ENCODE peak calls at places on chromosomes 6 and 20, in four cellular contexts. P is kidney, T is tibial nerve, F is lower leg skin. X is an unnamed sample.

GRCh38 chr20:37406010-37406998 is 60.4 kb downstream of the SRC start:
- DNase-seq in P (no peak), T (no peak), F (peak; percentile 84), X (no peak)

GRCh38 chr6:131060311-131060710 is 2.7 kb downstream of the EPB41L2 start:
- DNase-seq in P (no peak), T (no peak), F (no peak), X (no peak)

GRCh38 chr6:122098091-122098769 is 301.2 kb upstream of the HSF2 start:
- DNase-seq in P (no peak), T (no peak), F (no peak), X (no peak)

GRCh38 chr6:36319436-36319762 is 17.3 kb downstream of the BNIP5 start:
- DNase-seq in P (no peak), T (no peak), F (no peak), X (no peak)

GRCh38 chr6:76578746-76579145 is 506.3 kb upstream of the IMPG1 start:
- DNase-seq in P (no peak), T (no peak), F (no peak), X (no peak)

GRCh38 chr6:9540534-9541126 is 874.2 kb downstream of the TFAP2A start:
- DNase-seq in P (no peak), T (no peak), F (no peak), X (no peak)

GRCh38 chr6:28940294-28940858 is 16.6 kb upstream of the TRIM27 start:
- DNase-seq in P (no peak), T (peak; percentile 54), F (no peak), X (peak; percentile 34)

GRCh38 chr6:130997061-130997753 is 65.8 kb downstream of the EPB41L2 start:
- DNase-seq in P (no peak), T (no peak), F (no peak), X (no peak)

GRCh38 chr6:158797331-158798202 is 21.6 kb downstream of the EZR start:
- DNase-seq in P (no peak), T (no peak), F (peak; percentile 37), X (no peak)

GRCh38 chr20:38435555-38435939 is 419 bp upstream of the SNHG17 start:
- DNase-seq in P (no peak), T (no peak), F (no peak), X (no peak)

GRCh38 chr20:11902264-11902663 is 15.4 kb upstream of the BTBD3 start:
- DNase-seq in P (no peak), T (no peak), F (no peak), X (no peak)

GRCh38 chr20:34938466-34939163 is 17.0 kb downstream of the GSS start:
- DNase-seq in P (no peak), T (peak; percentile 53), F (no peak), X (no peak)

GRCh38 chr6:146883640-146884531 is 285.1 kb downstream of the ADGB start:
- DNase-seq in P (no peak), T (no peak), F (no peak), X (no peak)

GRCh38 chr6:149303468-149303867 is 14.0 kb upstream of the TAB2 start:
- DNase-seq in P (no peak), T (no peak), F (no peak), X (no peak)

GRCh38 chr20:6705920-6706500 is 61.5 kb upstream of the BMP2 start:
- DNase-seq in P (no peak), T (no peak), F (no peak), X (no peak)

GRCh38 chr6:149905371-149905910 is 7.5 kb upstream of the RAET1E start:
- DNase-seq in P (peak; percentile 67), T (no peak), F (peak; percentile 75), X (no peak)

GRCh38 chr20:37225146-37225545 is 36.5 kb downstream of the GHRH start:
- DNase-seq in P (no peak), T (no peak), F (peak; percentile 34), X (no peak)

GRCh38 chr6:157033428-157034140 is 256.4 kb downstream of the ARID1B start:
- DNase-seq in P (no peak), T (no peak), F (no peak), X (no peak)

GRCh38 chr20:25669826-25670422 is 26.7 kb downstream of the ZNF337 start:
- DNase-seq in P (no peak), T (no peak), F (no peak), X (no peak)

GRCh38 chr6:96626749-96627353 is 63.9 kb downstream of the FHL5 start:
- DNase-seq in P (no peak), T (no peak), F (no peak), X (no peak)

GRCh38 chr20:63103402-63104311 is 96.9 kb upstream of the BHLHE23 start:
- DNase-seq in P (peak; percentile 62), T (no peak), F (no peak), X (peak; percentile 29)

GRCh38 chr20:63330940-63331339 is 30.2 kb downstream of the CHRNA4 start:
- DNase-seq in P (peak; percentile 42), T (no peak), F (no peak), X (no peak)

GRCh38 chr20:34984756-34985261 is 29.1 kb downstream of the MYH7B start:
- DNase-seq in P (peak; percentile 60), T (no peak), F (no peak), X (no peak)

GRCh38 chr6:145813285-145814034 is 1.1 kb downstream of the FBXO30 start:
- DNase-seq in P (no peak), T (no peak), F (no peak), X (no peak)

GRCh38 chr6:139335447-139336210 is 38.8 kb downstream of the CITED2 start:
- DNase-seq in P (no peak), T (no peak), F (no peak), X (no peak)

GRCh38 chr6:36907781-36908180 is 22.0 kb downstream of the C6orf89 start:
- DNase-seq in P (no peak), T (no peak), F (no peak), X (no peak)

GRCh38 chr20:3595541-3595940 is 67.7 kb downstream of the GFRA4 start:
- DNase-seq in P (no peak), T (no peak), F (no peak), X (no peak)

GRCh38 chr6:98039876-98040605 is 757.0 kb upstream of the MMS22L start:
- DNase-seq in P (no peak), T (no peak), F (no peak), X (no peak)

GRCh38 chr20:36862857-36863668 is 12.9 kb upstream of the TLDC2 start:
- DNase-seq in P (peak; percentile 82), T (no peak), F (no peak), X (peak; percentile 70)

GRCh38 chr6:163867518-163868292 is 453.2 kb downstream of the QKI start:
- DNase-seq in P (peak; percentile 68), T (no peak), F (no peak), X (no peak)

GRCh38 chr6:45044510-45045252 is 283.4 kb upstream of the RUNX2 start:
- DNase-seq in P (no peak), T (no peak), F (no peak), X (no peak)

GRCh38 chr6:49333345-49334120 is 129.5 kb downstream of the MMUT start:
- DNase-seq in P (no peak), T (no peak), F (no peak), X (no peak)

DNA sequence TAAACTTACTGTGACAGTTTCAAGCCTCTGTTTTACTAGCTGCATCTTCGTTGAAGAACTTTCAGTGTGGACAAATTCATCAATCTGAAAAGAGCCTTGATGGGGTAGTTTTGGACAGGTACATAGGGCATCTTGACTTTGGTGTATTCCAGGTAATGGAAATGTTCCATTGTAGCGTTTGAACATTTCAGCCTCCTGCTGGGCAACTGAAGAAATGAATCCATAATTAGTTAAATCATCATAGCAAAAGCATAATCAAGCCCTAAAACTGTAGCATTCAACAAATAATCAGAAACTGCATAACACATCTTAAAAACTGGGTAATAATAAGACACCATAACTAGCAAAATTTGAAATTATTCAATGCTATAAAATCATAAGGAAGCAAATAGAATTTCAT is 86.2 kb downstream of the AHI1 start:
- DNase-seq in P (no peak), T (no peak), F (no peak), X (no peak)
- TF ChIP-seq CTCF in P (no peak), T (no peak), F (no peak), X (peak; percentile 61)

GRCh38 chr6:32118782-32119628 is 9.0 kb downstream of the ATF6B start:
- DNase-seq in P (peak; percentile 94), T (peak; percentile 82), F (peak; percentile 96), X (peak; percentile 93)

GRCh38 chr6:32115623-32116022 is 6.5 kb upstream of the TNXB start:
- DNase-seq in P (no peak), T (no peak), F (peak; percentile 86), X (no peak)

GRCh38 chr6:32114853-32115252 is 5.7 kb upstream of the TNXB start:
- DNase-seq in P (no peak), T (no peak), F (peak; percentile 83), X (no peak)

GRCh38 chr6:32117461-32117860 is 8.3 kb upstream of the TNXB start:
- DNase-seq in P (no peak), T (no peak), F (peak; percentile 79), X (no peak)

GRCh38 chr6:32116674-32117073 is 7.5 kb upstream of the TNXB start:
- DNase-seq in P (no peak), T (no peak), F (peak; percentile 56), X (no peak)
- TF ChIP-seq CTCF in P (peak; percentile 14), T (no peak), F (no peak), X (peak; percentile 70)

DNA sequence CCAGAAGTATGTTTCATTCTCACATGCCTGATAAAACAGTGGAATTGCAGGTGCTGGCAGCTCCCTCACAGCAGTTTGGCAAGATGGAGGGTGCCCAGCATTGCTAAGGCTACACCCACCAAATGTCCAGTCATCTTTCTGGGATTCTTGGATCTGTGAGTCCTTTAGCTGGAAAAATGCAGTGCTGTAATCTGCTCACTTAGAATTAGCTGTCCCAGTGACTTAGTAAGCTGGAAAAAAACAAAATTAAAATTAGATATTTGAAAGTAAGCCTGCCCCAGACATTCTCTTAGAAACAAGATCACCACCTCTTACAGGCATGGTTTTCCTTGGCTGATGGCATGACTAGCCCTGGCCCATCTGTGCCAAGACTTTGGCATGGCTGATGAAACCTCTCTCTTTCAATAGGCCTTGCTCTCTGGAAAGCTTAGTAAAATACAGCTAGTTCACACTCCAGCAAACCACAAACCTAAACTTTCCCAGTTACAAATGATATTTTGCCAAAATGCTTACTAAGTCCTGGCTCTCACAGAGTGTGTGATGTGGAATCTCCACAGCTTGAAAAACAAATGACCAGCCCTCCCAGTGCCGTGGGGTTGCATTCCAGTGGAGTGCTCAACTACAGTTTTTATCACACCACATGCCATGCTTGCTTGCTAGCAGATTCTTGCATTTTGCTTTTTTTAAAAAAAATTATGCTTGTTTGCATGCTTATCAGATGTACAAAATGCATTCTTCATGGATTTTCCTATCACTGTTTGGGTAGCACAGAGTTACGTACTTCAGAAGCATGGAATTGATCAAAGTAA is 261.5 kb downstream of the EYA4 start:
- DNase-seq in P (no peak), T (peak; percentile 19), F (peak; percentile 85), X (no peak)
- TF ChIP-seq CTCF in P (no peak), T (no peak), F (no peak), X (no peak)

GRCh38 chr6:43772571-43773049 is 2.6 kb downstream of the VEGFA start:
- DNase-seq in P (peak; percentile 64), T (no peak), F (peak; percentile 84), X (no peak)
- TF ChIP-seq CTCF in P (no peak), T (no peak), F (no peak), X (no peak)

GRCh38 chr20:57573893-57574292 is 13.0 kb downstream of the PCK1 start:
- DNase-seq in P (no peak), T (no peak), F (no peak), X (peak; percentile 39)
- TF ChIP-seq CTCF in P (no peak), T (no peak), F (no peak), X (peak; percentile 38)

GRCh38 chr6:27383011-27383410 is 5.5 kb upstream of the ZNF391 start:
- DNase-seq in P (no peak), T (no peak), F (no peak), X (no peak)
- TF ChIP-seq CTCF in P (no peak), T (no peak), F (no peak), X (no peak)